ENCODE peak calls at places on chromosomes 16 and 17, in eight cellular contexts. Z, W, E, V, J, U, F and R are unnamed samples.

GRCh38 chr17:35130392-35130791 is 9.0 kb downstream of the FNDC8 start:
- DNase-seq in Z (no peak), W (no peak), E (no peak), V (no peak), J (no peak), U (no peak), F (no peak), R (no peak)

GRCh38 chr16:35255186-35255803 is 1795.9 kb downstream of the TP53TG3F start:
- DNase-seq in Z (no peak), W (no peak), E (no peak), V (no peak), J (no peak), U (no peak), F (no peak), R (no peak)

GRCh38 chr17:54736573-54736972 is 164.1 kb upstream of the TOM1L1 start:
- DNase-seq in Z (no peak), W (no peak), E (no peak), V (no peak), J (no peak), U (no peak), F (no peak), R (peak)

GRCh38 chr17:65594585-65594940 is 33.1 kb upstream of the AXIN2 start:
- DNase-seq in Z (no peak), W (no peak), E (peak), V (peak), J (no peak), U (no peak), F (no peak), R (no peak)

GRCh38 chr17:65857713-65858112 is 296.3 kb upstream of the AXIN2 start:
- DNase-seq in Z (no peak), W (no peak), E (no peak), V (no peak), J (no peak), U (no peak), F (no peak), R (no peak)

GRCh38 chr17:42077770-42078169 is 20.5 kb downstream of the ZNF385C start:
- DNase-seq in Z (no peak), W (no peak), E (no peak), V (no peak), J (no peak), U (no peak), F (no peak), R (no peak)

GRCh38 chr17:9985622-9986021 is 80.6 kb upstream of the RCVRN start:
- DNase-seq in Z (no peak), W (no peak), E (no peak), V (no peak), J (no peak), U (no peak), F (no peak), R (no peak)

GRCh38 chr16:89412811-89413210 is 77.5 kb downstream of the ANKRD11 start:
- DNase-seq in Z (no peak), W (no peak), E (no peak), V (no peak), J (peak), U (no peak), F (peak), R (no peak)

GRCh38 chr16:26195225-26195624 is 503.5 kb downstream of the HS3ST4 start:
- DNase-seq in Z (no peak), W (no peak), E (no peak), V (no peak), J (no peak), U (no peak), F (peak), R (no peak)

GRCh38 chr17:58276423-58276822 is 4.3 kb downstream of the MPO start:
- DNase-seq in Z (no peak), W (no peak), E (no peak), V (no peak), J (no peak), U (no peak), F (no peak), R (no peak)

GRCh38 chr16:56093055-56093454 is 98.2 kb upstream of the GNAO1 start:
- DNase-seq in Z (no peak), W (no peak), E (no peak), V (no peak), J (no peak), U (no peak), F (no peak), R (peak)

GRCh38 chr16:30395992-30396560 is 856 bp downstream of the ZNF48 start:
- DNase-seq in Z (no peak), W (no peak), E (no peak), V (no peak), J (no peak), U (no peak), F (no peak), R (no peak)

GRCh38 chr17:34171245-34171818 is 83.8 kb upstream of the CCL2 start:
- DNase-seq in Z (peak), W (peak), E (no peak), V (peak), J (peak), U (no peak), F (peak), R (peak)

GRCh38 chr16:47712276-47713224 is 251.4 kb downstream of the PHKB start:
- DNase-seq in Z (no peak), W (no peak), E (no peak), V (no peak), J (no peak), U (no peak), F (no peak), R (no peak)

GRCh38 chr16:89331371-89332109 is 114.0 kb downstream of the ZNF778 start:
- DNase-seq in Z (no peak), W (no peak), E (no peak), V (no peak), J (no peak), U (peak), F (no peak), R (no peak)

GRCh38 chr17:74394977-74395376 is 27.7 kb downstream of the GPR142 start:
- DNase-seq in Z (no peak), W (no peak), E (no peak), V (no peak), J (no peak), U (no peak), F (no peak), R (no peak)

GRCh38 chr17:50096092-50096491 is 941 bp downstream of the PDK2 start:
- DNase-seq in Z (no peak), W (no peak), E (no peak), V (no peak), J (no peak), U (no peak), F (no peak), R (no peak)

GRCh38 chr17:29102741-29103181 is 59.8 kb downstream of the PIPOX start:
- DNase-seq in Z (no peak), W (no peak), E (no peak), V (no peak), J (no peak), U (no peak), F (peak), R (peak)

GRCh38 chr16:77662241-77662640 is 60.1 kb upstream of the NUDT7 start:
- DNase-seq in Z (no peak), W (no peak), E (no peak), V (no peak), J (no peak), U (no peak), F (no peak), R (no peak)

GRCh38 chr17:8729421-8729820 is 15.2 kb downstream of the CCDC42 start:
- DNase-seq in Z (no peak), W (no peak), E (no peak), V (no peak), J (no peak), U (no peak), F (no peak), R (no peak)

GRCh38 chr17:32285770-32286517 is 20.3 kb downstream of the RHBDL3 start:
- DNase-seq in Z (no peak), W (no peak), E (no peak), V (no peak), J (no peak), U (no peak), F (no peak), R (no peak)

DNA sequence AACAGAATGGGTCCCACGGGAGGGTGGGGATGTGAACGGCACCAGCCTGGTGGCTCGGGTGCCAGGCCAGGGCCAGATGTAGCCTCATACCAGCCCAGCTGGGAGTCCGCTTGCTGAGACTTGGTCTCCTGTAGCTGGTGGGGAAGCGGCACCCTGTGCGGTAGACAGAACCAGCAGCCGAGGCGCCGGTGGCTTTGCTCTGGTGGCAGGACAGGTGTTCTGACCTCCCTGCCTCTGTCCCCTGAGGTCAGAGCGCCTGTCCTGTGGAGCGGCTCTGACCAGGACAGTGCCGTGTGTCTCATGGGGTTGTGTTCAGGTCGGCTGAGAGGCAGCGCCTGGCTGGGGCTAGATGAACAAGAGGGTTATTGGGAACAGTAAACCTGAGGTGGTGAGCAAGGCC is 20.1 kb downstream of the RAB40C start:
- DNase-seq in Z (no peak), W (no peak), E (no peak), V (peak), J (no peak), U (no peak), F (no peak), R (no peak)
- TF ChIP-seq CTCF in Z (no peak), W (no peak), E (no peak), V (no peak), J (no peak), U (no peak), F (no peak), R (no peak)

GRCh38 chr16:27236635-27237228 is 31.8 kb downstream of the NSMCE1 start:
- DNase-seq in Z (no peak), W (no peak), E (no peak), V (no peak), J (peak), U (peak), F (no peak), R (no peak)
- H3K27ac ChIP-seq in Z (peak), W (no peak), E (no peak), V (peak), J (no peak), U (peak), F (peak), R (peak)

GRCh38 chr16:54060599-54061355 is 225.8 kb downstream of the IRX3 start:
- DNase-seq in Z (no peak), W (no peak), E (no peak), V (no peak), J (no peak), U (no peak), F (no peak), R (no peak)

GRCh38 chr16:54063374-54063773 is 223.2 kb downstream of the IRX3 start:
- DNase-seq in Z (no peak), W (no peak), E (no peak), V (no peak), J (no peak), U (no peak), F (no peak), R (no peak)

GRCh38 chr16:54061454-54061853 is 225.1 kb downstream of the IRX3 start:
- DNase-seq in Z (no peak), W (no peak), E (no peak), V (no peak), J (no peak), U (no peak), F (no peak), R (no peak)

GRCh38 chr16:54059319-54059718 is 227.3 kb downstream of the IRX3 start:
- DNase-seq in Z (no peak), W (no peak), E (no peak), V (no peak), J (no peak), U (no peak), F (no peak), R (no peak)

GRCh38 chr16:54062361-54063346 is 223.9 kb downstream of the IRX3 start:
- DNase-seq in Z (no peak), W (peak), E (no peak), V (no peak), J (peak), U (no peak), F (no peak), R (no peak)
- TF ChIP-seq CTCF in Z (no peak), W (peak), E (peak), V (no peak), J (no peak), U (no peak), F (peak), R (no peak)

DNA sequence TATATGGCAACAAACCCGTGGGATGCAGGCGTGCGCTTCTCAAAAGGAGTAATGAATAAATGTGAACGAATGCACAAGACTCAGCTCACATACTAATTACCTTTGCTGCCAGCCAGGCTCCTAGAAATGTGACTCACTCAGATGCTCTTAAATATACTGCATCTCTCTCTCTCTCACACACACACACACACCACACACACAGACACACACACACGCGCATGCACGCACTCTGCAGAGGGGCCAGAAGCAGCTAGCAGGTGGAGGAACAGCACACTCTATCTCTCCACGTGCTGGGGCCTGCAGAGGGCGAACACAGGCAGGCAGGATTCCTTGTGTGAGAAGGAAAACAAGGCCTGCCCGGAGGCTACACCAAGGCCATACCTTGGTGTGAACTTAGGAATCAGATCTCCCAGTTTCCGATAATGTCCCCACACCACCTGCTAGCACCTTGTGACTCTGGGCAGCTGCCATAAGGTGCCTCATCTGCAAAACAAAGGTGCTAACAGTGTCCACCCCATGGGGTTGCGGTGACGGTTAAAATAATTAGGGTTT is 5.3 kb downstream of the GPRC5B start:
- DNase-seq in Z (no peak), W (peak), E (peak), V (peak), J (peak), U (no peak), F (peak), R (peak)
- H3K27ac ChIP-seq in Z (no peak), W (peak), E (no peak), V (peak), J (no peak), U (no peak), F (peak), R (peak)

GRCh38 chr16:2429771-2430663 is 770 bp downstream of the CCNF start:
- DNase-seq in Z (no peak), W (no peak), E (no peak), V (peak), J (peak), U (no peak), F (no peak), R (peak)
- TF ChIP-seq CTCF in Z (no peak), W (no peak), E (peak), V (peak), J (peak), U (no peak), F (no peak), R (no peak)

DNA sequence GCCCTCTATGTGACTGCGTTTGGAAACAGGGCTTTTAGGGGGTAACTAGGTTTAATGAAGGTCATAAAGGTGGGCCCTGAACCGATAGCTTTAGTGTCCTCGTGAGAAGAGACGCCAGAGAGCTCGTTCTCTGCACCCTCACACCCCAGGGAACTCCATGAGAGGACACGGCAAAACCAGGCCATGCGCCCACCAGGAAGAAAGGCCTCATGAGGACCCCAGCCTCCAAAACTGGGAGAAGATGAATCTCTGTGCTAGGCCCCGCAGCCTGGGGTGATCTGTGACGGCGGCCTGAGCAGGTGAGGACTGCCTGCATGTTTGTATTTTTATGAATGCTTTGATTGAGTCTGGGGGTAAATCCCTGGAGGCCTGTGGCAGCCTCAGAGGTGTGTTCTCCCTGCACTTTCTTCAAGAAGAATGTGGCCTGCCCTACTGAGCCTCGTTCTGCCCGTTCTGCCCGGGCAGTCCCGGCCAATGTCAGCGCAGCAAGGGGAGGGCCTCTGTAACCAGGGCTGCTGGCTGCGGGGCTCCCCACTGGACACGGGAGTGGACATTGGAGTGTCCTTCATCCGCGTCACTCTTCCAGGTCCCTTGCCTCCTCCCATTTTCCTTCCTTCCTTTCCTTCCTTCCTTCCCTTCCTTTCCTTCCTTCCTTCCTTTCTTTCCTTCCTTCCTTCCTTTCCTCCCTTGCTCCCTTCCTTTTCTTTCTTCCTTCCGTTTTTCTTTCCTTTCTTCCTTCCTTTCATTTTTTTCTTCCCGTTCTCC is 6.8 kb upstream of the RNF213 start:
- DNase-seq in Z (no peak), W (no peak), E (no peak), V (no peak), J (no peak), U (no peak), F (no peak), R (no peak)
- H3K27ac ChIP-seq in Z (peak), W (no peak), E (peak), V (peak), J (no peak), U (peak), F (no peak), R (peak)

GRCh38 chr17:216625-217024 is 35.2 kb upstream of the DOC2B start:
- DNase-seq in Z (no peak), W (no peak), E (no peak), V (no peak), J (no peak), U (peak), F (no peak), R (no peak)
- TF ChIP-seq CTCF in Z (no peak), W (no peak), E (no peak), V (no peak), J (no peak), U (no peak), F (no peak), R (no peak)